ENCODE peak calls at places on chromosomes 16 and 17, in eight cellular contexts. Y is transverse colon; W is GM13977; Q is C1 segment of cervical spinal cord; F is GM03348; C is GOT3; B is NB4; J is stimulated activated CD8-positive, alpha-beta memory T cell treated with anti-CD3 and anti-CD28 coated beads, Interleukin-4, amount 100 ng/mL, for 1 hour. P is an unnamed sample.

GRCh38 chr17:28467456-28468025 is 5.9 kb upstream of the SLC13A2 start:
- DNase-seq in Y (no peak), W (no peak), Q (no peak), F (peak; percentile 72), C (no peak), B (peak; percentile 73), J (no peak), P (no peak)

GRCh38 chr16:70453117-70453890 is 1.1 kb upstream of the FCSK start:
- DNase-seq in Y (no peak), W (no peak), Q (no peak), F (no peak), C (no peak), B (no peak), J (no peak), P (no peak)

GRCh38 chr17:76539631-76540271 is at the start of gene PRCD:
- DNase-seq in Y (no peak), W (no peak), Q (peak; percentile 48), F (no peak), C (no peak), B (no peak), J (no peak), P (no peak)

GRCh38 chr16:50071075-50071671 is 5.4 kb downstream of the HEATR3 start:
- DNase-seq in Y (no peak), W (no peak), Q (no peak), F (no peak), C (no peak), B (no peak), J (no peak), P (no peak)

GRCh38 chr16:31487720-31488629 is 5.1 kb downstream of the SLC5A2 start:
- DNase-seq in Y (peak; percentile 81), W (peak; percentile 90), Q (peak; percentile 55), F (peak; percentile 63), C (no peak), B (peak; percentile 66), J (peak; percentile 52), P (peak; percentile 68)

GRCh38 chr17:56595831-56596740 is 2.6 kb downstream of the NOG start:
- DNase-seq in Y (no peak), W (no peak), Q (no peak), F (peak; percentile 15), C (no peak), B (peak; percentile 73), J (no peak), P (no peak)

GRCh38 chr17:17511971-17512858 is 16.0 kb upstream of the RASD1 start:
- DNase-seq in Y (no peak), W (no peak), Q (no peak), F (peak; percentile 91), C (peak; percentile 34), B (peak; percentile 100), J (no peak), P (no peak)

GRCh38 chr17:78722101-78722761 is 59.8 kb downstream of the CYTH1 start:
- DNase-seq in Y (peak; percentile 63), W (peak; percentile 61), Q (peak; percentile 65), F (peak; percentile 39), C (no peak), B (peak; percentile 14), J (no peak), P (peak; percentile 68)

GRCh38 chr16:77974883-77975282 is 47.5 kb upstream of the CLEC3A start:
- DNase-seq in Y (no peak), W (no peak), Q (no peak), F (no peak), C (no peak), B (peak; percentile 44), J (no peak), P (no peak)

GRCh38 chr17:44970136-44970737 is 2.1 kb upstream of the C1QL1 start:
- DNase-seq in Y (peak; percentile 39), W (peak; percentile 70), Q (no peak), F (peak; percentile 62), C (no peak), B (no peak), J (no peak), P (peak; percentile 29)

GRCh38 chr16:30927789-30928378 is 4.5 kb downstream of the FBXL19 start:
- DNase-seq in Y (peak; percentile 41), W (peak; percentile 74), Q (peak; percentile 97), F (no peak), C (no peak), B (peak; percentile 69), J (no peak), P (peak; percentile 60)

GRCh38 chr16:11629071-11630030 is 38.9 kb upstream of the SNN start:
- DNase-seq in Y (no peak), W (no peak), Q (no peak), F (no peak), C (no peak), B (peak; percentile 77), J (no peak), P (peak; percentile 55)

GRCh38 chr16:52002021-52002420 is 544.9 kb downstream of the TOX3 start:
- DNase-seq in Y (no peak), W (no peak), Q (no peak), F (no peak), C (no peak), B (no peak), J (no peak), P (no peak)

GRCh38 chr17:9022553-9023388 is 1.5 kb downstream of the NTN1 start:
- DNase-seq in Y (no peak), W (peak; percentile 55), Q (no peak), F (no peak), C (no peak), B (no peak), J (no peak), P (peak; percentile 37)

GRCh38 chr16:52471650-52472370 is 75.1 kb downstream of the TOX3 start:
- DNase-seq in Y (no peak), W (no peak), Q (no peak), F (no peak), C (no peak), B (no peak), J (no peak), P (no peak)

GRCh38 chr17:81398170-81398854 is 3.1 kb downstream of the BAHCC1 start:
- DNase-seq in Y (peak; percentile 55), W (no peak), Q (peak; percentile 54), F (peak; percentile 59), C (no peak), B (peak; percentile 93), J (no peak), P (no peak)

GRCh38 chr17:75159196-75160031 is 5.1 kb upstream of the JPT1 start:
- DNase-seq in Y (no peak), W (no peak), Q (no peak), F (no peak), C (no peak), B (no peak), J (no peak), P (no peak)

GRCh38 chr16:72125635-72126428 is 32.2 kb downstream of the DHX38 start:
- DNase-seq in Y (peak; percentile 43), W (peak; percentile 1), Q (no peak), F (no peak), C (no peak), B (peak; percentile 19), J (no peak), P (no peak)

GRCh38 chr16:10362077-10362863 is 23.6 kb upstream of the ATF7IP2 start:
- DNase-seq in Y (no peak), W (no peak), Q (no peak), F (no peak), C (no peak), B (peak; percentile 92), J (no peak), P (peak; percentile 33)

GRCh38 chr17:72602517-72603345 is 481.9 kb downstream of the SOX9 start:
- DNase-seq in Y (peak; percentile 72), W (no peak), Q (no peak), F (peak; percentile 70), C (no peak), B (peak; percentile 66), J (no peak), P (no peak)

GRCh38 chr17:80774643-80775281 is 216.9 kb upstream of the CHMP6 start:
- DNase-seq in Y (no peak), W (no peak), Q (no peak), F (no peak), C (no peak), B (peak; percentile 19), J (no peak), P (no peak)

GRCh38 chr16:49932943-49933342 is 77.0 kb upstream of the ZNF423 start:
- DNase-seq in Y (no peak), W (no peak), Q (no peak), F (peak; percentile 44), C (no peak), B (no peak), J (no peak), P (no peak)

GRCh38 chr17:21239680-21240374 is 13.4 kb downstream of the NATD1 start:
- DNase-seq in Y (no peak), W (peak; percentile 71), Q (no peak), F (peak; percentile 72), C (no peak), B (peak; percentile 43), J (no peak), P (no peak)

GRCh38 chr17:78010759-78011158 is 52.3 kb downstream of the TNRC6C start:
- DNase-seq in Y (no peak), W (no peak), Q (no peak), F (no peak), C (no peak), B (peak; percentile 38), J (no peak), P (no peak)

GRCh38 chr16:80924372-80924978 is 82.2 kb downstream of the CMC2 start:
- DNase-seq in Y (peak; percentile 58), W (peak; percentile 70), Q (no peak), F (peak; percentile 80), C (no peak), B (peak; percentile 69), J (no peak), P (peak; percentile 25)

GRCh38 chr16:60608971-60609370 is 1427.3 kb downstream of the CDH8 start:
- DNase-seq in Y (no peak), W (no peak), Q (no peak), F (no peak), C (no peak), B (no peak), J (no peak), P (no peak)

GRCh38 chr17:50638851-50639767 is 4.4 kb downstream of the ABCC3 start:
- DNase-seq in Y (peak; percentile 95), W (no peak), Q (no peak), F (peak; percentile 95), C (peak; percentile 89), B (peak; percentile 33), J (no peak), P (no peak)

GRCh38 chr17:7023576-7024401 is 939 bp downstream of the BCL6B start:
- DNase-seq in Y (peak; percentile 96), W (peak; percentile 95), Q (peak; percentile 22), F (peak; percentile 85), C (peak; percentile 81), B (no peak), J (peak; percentile 88), P (peak; percentile 96)

GRCh38 chr16:87100306-87101058 is 216.7 kb downstream of the C16orf95 start:
- DNase-seq in Y (no peak), W (no peak), Q (no peak), F (no peak), C (no peak), B (no peak), J (no peak), P (no peak)

GRCh38 chr17:29722411-29723198 is 99.9 kb upstream of the CORO6 start:
- DNase-seq in Y (peak; percentile 46), W (peak; percentile 63), Q (no peak), F (peak; percentile 72), C (no peak), B (peak; percentile 97), J (no peak), P (peak; percentile 72)